ENCODE peak calls at places on chromosomes 3 and 15, in six cellular contexts. One of them, this sample, is unnamed.
A peak's percentile ranks its signal among the peaks of the same experiment; 100 is the strongest.

GRCh38 chr15:25175033-25175788 is 220.4 kb downstream of the SNRPN start:
- DNase-seq in AG10803: no peak
- DNase-seq in foreskin fibroblast: no peak
- DNase-seq in AG04450: no peak
- DNase-seq in fibroblast of the aortic adventitia: no peak
- DNase-seq in HCT116: no peak
- DNase-seq in this sample: peak; percentile 25

GRCh38 chr3:128344046-128344368 is 122.7 kb downstream of the DNAJB8 start:
- DNase-seq in HCT116: no peak
- DNase-seq in foreskin fibroblast: no peak
- DNase-seq in fibroblast of the aortic adventitia: no peak
- DNase-seq in AG04450: no peak
- DNase-seq in AG10803: no peak
- DNase-seq in this sample: no peak

GRCh38 chr3:70358978-70359580 is 46.6 kb upstream of the MDFIC2 start:
- DNase-seq in HCT116: peak; percentile 0
- DNase-seq in AG10803: peak; percentile 34
- DNase-seq in fibroblast of the aortic adventitia: peak; percentile 68
- DNase-seq in AG04450: peak; percentile 11
- DNase-seq in foreskin fibroblast: peak; percentile 31
- DNase-seq in this sample: no peak

GRCh38 chr3:30548605-30549004 is 57.8 kb upstream of the TGFBR2 start:
- DNase-seq in AG04450: no peak
- DNase-seq in AG10803: no peak
- DNase-seq in fibroblast of the aortic adventitia: no peak
- DNase-seq in foreskin fibroblast: peak; percentile 26
- DNase-seq in HCT116: no peak
- DNase-seq in this sample: no peak

GRCh38 chr3:178794711-178795110 is 258.5 kb downstream of the KCNMB2 start:
- DNase-seq in foreskin fibroblast: no peak
- DNase-seq in HCT116: no peak
- DNase-seq in AG10803: no peak
- DNase-seq in fibroblast of the aortic adventitia: no peak
- DNase-seq in AG04450: no peak
- DNase-seq in this sample: no peak

GRCh38 chr3:8563146-8563545 is 61.5 kb downstream of the LMCD1 start:
- DNase-seq in foreskin fibroblast: no peak
- DNase-seq in fibroblast of the aortic adventitia: no peak
- DNase-seq in AG04450: no peak
- DNase-seq in HCT116: no peak
- DNase-seq in AG10803: no peak
- DNase-seq in this sample: no peak

GRCh38 chr3:129476586-129476985 is 36.6 kb downstream of the IFT122 start:
- DNase-seq in foreskin fibroblast: no peak
- DNase-seq in AG10803: no peak
- DNase-seq in fibroblast of the aortic adventitia: no peak
- DNase-seq in AG04450: no peak
- DNase-seq in HCT116: no peak
- DNase-seq in this sample: no peak

GRCh38 chr3:193040836-193041672 is 123.4 kb upstream of the MB21D2 start:
- DNase-seq in AG10803: peak; percentile 58
- DNase-seq in foreskin fibroblast: peak; percentile 49
- DNase-seq in HCT116: peak; percentile 50
- DNase-seq in fibroblast of the aortic adventitia: peak; percentile 71
- DNase-seq in AG04450: peak; percentile 13
- DNase-seq in this sample: no peak

GRCh38 chr15:38533416-38533915 is 31.1 kb downstream of the RASGRP1 start:
- DNase-seq in fibroblast of the aortic adventitia: no peak
- DNase-seq in foreskin fibroblast: no peak
- DNase-seq in HCT116: no peak
- DNase-seq in AG10803: no peak
- DNase-seq in AG04450: no peak
- DNase-seq in this sample: no peak

GRCh38 chr3:172142074-172143059 is 103.0 kb downstream of the FNDC3B start:
- DNase-seq in AG04450: peak; percentile 37
- DNase-seq in fibroblast of the aortic adventitia: peak; percentile 69
- DNase-seq in foreskin fibroblast: peak; percentile 86
- DNase-seq in AG10803: peak; percentile 67
- DNase-seq in HCT116: no peak
- DNase-seq in this sample: no peak

GRCh38 chr15:96502196-96502595 is 171.7 kb downstream of the NR2F2 start:
- DNase-seq in foreskin fibroblast: no peak
- DNase-seq in HCT116: no peak
- DNase-seq in fibroblast of the aortic adventitia: no peak
- DNase-seq in AG04450: no peak
- DNase-seq in AG10803: no peak
- DNase-seq in this sample: no peak

GRCh38 chr3:18438586-18438985 is 13.4 kb upstream of the SATB1 start:
- DNase-seq in AG10803: no peak
- DNase-seq in HCT116: no peak
- DNase-seq in AG04450: no peak
- DNase-seq in foreskin fibroblast: no peak
- DNase-seq in fibroblast of the aortic adventitia: no peak
- DNase-seq in this sample: no peak

GRCh38 chr3:170523248-170523647 is 62.6 kb downstream of the SLC7A14 start:
- DNase-seq in HCT116: no peak
- DNase-seq in fibroblast of the aortic adventitia: peak; percentile 43
- DNase-seq in foreskin fibroblast: peak; percentile 64
- DNase-seq in AG10803: no peak
- DNase-seq in AG04450: no peak
- DNase-seq in this sample: no peak

GRCh38 chr3:29212789-29213433 is 68.0 kb upstream of the RBMS3 start:
- DNase-seq in foreskin fibroblast: peak; percentile 33
- DNase-seq in HCT116: no peak
- DNase-seq in AG04450: no peak
- DNase-seq in fibroblast of the aortic adventitia: no peak
- DNase-seq in AG10803: no peak
- DNase-seq in this sample: no peak

GRCh38 chr15:64782751-64783150 is 7.4 kb upstream of the RBPMS2 start:
- DNase-seq in AG04450: no peak
- DNase-seq in fibroblast of the aortic adventitia: no peak
- DNase-seq in foreskin fibroblast: no peak
- DNase-seq in AG10803: no peak
- DNase-seq in HCT116: no peak
- DNase-seq in this sample: no peak

GRCh38 chr3:4507010-4507596 is 14.0 kb downstream of the ITPR1 start:
- DNase-seq in fibroblast of the aortic adventitia: peak; percentile 24
- DNase-seq in foreskin fibroblast: no peak
- DNase-seq in AG10803: peak; percentile 30
- DNase-seq in AG04450: no peak
- DNase-seq in HCT116: no peak
- DNase-seq in this sample: no peak

GRCh38 chr3:196517919-196518318 is 2.8 kb upstream of the SMCO1 start:
- DNase-seq in fibroblast of the aortic adventitia: peak; percentile 22
- DNase-seq in AG10803: no peak
- DNase-seq in foreskin fibroblast: no peak
- DNase-seq in HCT116: no peak
- DNase-seq in AG04450: no peak
- DNase-seq in this sample: no peak

GRCh38 chr15:73127302-73127936 is 75.2 kb downstream of the NEO1 start:
- DNase-seq in HCT116: peak; percentile 18
- DNase-seq in AG10803: peak; percentile 24
- DNase-seq in fibroblast of the aortic adventitia: peak; percentile 40
- DNase-seq in AG04450: no peak
- DNase-seq in foreskin fibroblast: peak; percentile 48
- DNase-seq in this sample: no peak

GRCh38 chr3:170367797-170368196 is 10.3 kb downstream of the SKIL start:
- DNase-seq in foreskin fibroblast: no peak
- DNase-seq in HCT116: no peak
- DNase-seq in AG04450: no peak
- DNase-seq in AG10803: no peak
- DNase-seq in fibroblast of the aortic adventitia: no peak
- DNase-seq in this sample: no peak

GRCh38 chr3:12782172-12782815 is 14.2 kb upstream of the CAND2 start:
- DNase-seq in foreskin fibroblast: no peak
- DNase-seq in AG04450: peak; percentile 53
- DNase-seq in fibroblast of the aortic adventitia: peak; percentile 47
- DNase-seq in HCT116: no peak
- DNase-seq in AG10803: no peak
- DNase-seq in this sample: no peak

GRCh38 chr3:163809540-163809993 is 1268.7 kb downstream of the SI start:
- DNase-seq in foreskin fibroblast: no peak
- DNase-seq in fibroblast of the aortic adventitia: no peak
- DNase-seq in AG10803: no peak
- DNase-seq in HCT116: no peak
- DNase-seq in AG04450: no peak
- DNase-seq in this sample: no peak

GRCh38 chr15:64702816-64703631 is 72.4 kb downstream of the RBPMS2 start:
- DNase-seq in AG04450: peak; percentile 68
- DNase-seq in fibroblast of the aortic adventitia: peak; percentile 87
- DNase-seq in AG10803: peak; percentile 88
- DNase-seq in foreskin fibroblast: peak; percentile 98
- DNase-seq in HCT116: peak; percentile 67
- DNase-seq in this sample: peak; percentile 95

GRCh38 chr3:168077091-168077490 is 18.6 kb downstream of the GOLIM4 start:
- DNase-seq in AG10803: peak; percentile 18
- DNase-seq in AG04450: no peak
- DNase-seq in foreskin fibroblast: peak; percentile 39
- DNase-seq in HCT116: no peak
- DNase-seq in fibroblast of the aortic adventitia: no peak
- DNase-seq in this sample: no peak

GRCh38 chr3:16461463-16462245 is 51.8 kb downstream of the RFTN1 start:
- DNase-seq in AG04450: no peak
- DNase-seq in AG10803: no peak
- DNase-seq in fibroblast of the aortic adventitia: no peak
- DNase-seq in foreskin fibroblast: no peak
- DNase-seq in HCT116: no peak
- DNase-seq in this sample: no peak

DNA sequence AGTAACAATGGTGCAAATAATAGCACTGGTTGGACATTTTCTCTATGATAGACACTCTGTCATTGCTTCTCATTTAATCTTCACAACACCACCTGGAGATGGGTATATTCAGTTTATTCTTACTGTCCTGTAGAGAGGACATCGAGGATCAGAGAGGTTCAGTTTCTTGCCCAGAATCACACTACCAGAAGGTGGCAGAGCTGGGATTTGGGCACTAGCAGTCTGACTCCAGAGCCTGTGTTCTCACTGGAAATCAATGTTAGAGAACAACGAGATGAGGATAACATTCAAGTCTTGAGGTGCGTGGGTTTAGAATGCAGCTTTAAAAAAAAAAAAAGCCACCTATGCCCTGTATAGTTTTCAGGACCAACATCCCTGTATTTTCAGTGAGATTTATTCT is 127.8 kb downstream of the SYNPR start:
- DNase-seq in AG10803: peak; percentile 5
- DNase-seq in HCT116: no peak
- DNase-seq in AG04450: no peak
- DNase-seq in foreskin fibroblast: no peak
- DNase-seq in fibroblast of the aortic adventitia: no peak
- DNase-seq in this sample: no peak
- TF ChIP-seq CTCF in AG10803: peak; percentile 29
- TF ChIP-seq CTCF in HCT116: no peak
- TF ChIP-seq CTCF in AG04450: no peak
- TF ChIP-seq CTCF in foreskin fibroblast: peak; percentile 9
- TF ChIP-seq CTCF in fibroblast of the aortic adventitia: no peak
- TF ChIP-seq CTCF in this sample: no peak

GRCh38 chr15:94671845-94672524 is 440.6 kb downstream of the MCTP2 start:
- DNase-seq in AG04450: peak; percentile 3
- DNase-seq in fibroblast of the aortic adventitia: no peak
- DNase-seq in foreskin fibroblast: peak; percentile 3
- DNase-seq in AG10803: no peak
- DNase-seq in HCT116: no peak
- DNase-seq in this sample: no peak

GRCh38 chr15:94677202-94677790 is 445.9 kb downstream of the MCTP2 start:
- DNase-seq in AG04450: no peak
- DNase-seq in AG10803: no peak
- DNase-seq in foreskin fibroblast: no peak
- DNase-seq in fibroblast of the aortic adventitia: no peak
- DNase-seq in HCT116: no peak
- DNase-seq in this sample: no peak

GRCh38 chr15:94674251-94674650 is 442.9 kb downstream of the MCTP2 start:
- DNase-seq in AG10803: peak; percentile 8
- DNase-seq in foreskin fibroblast: no peak
- DNase-seq in fibroblast of the aortic adventitia: no peak
- DNase-seq in AG04450: no peak
- DNase-seq in HCT116: no peak
- DNase-seq in this sample: no peak

GRCh38 chr15:94670436-94671034 is 439.2 kb downstream of the MCTP2 start:
- DNase-seq in fibroblast of the aortic adventitia: peak; percentile 46
- DNase-seq in foreskin fibroblast: peak; percentile 50
- DNase-seq in AG10803: peak; percentile 44
- DNase-seq in AG04450: peak; percentile 6
- DNase-seq in HCT116: peak; percentile 15
- DNase-seq in this sample: no peak

DNA sequence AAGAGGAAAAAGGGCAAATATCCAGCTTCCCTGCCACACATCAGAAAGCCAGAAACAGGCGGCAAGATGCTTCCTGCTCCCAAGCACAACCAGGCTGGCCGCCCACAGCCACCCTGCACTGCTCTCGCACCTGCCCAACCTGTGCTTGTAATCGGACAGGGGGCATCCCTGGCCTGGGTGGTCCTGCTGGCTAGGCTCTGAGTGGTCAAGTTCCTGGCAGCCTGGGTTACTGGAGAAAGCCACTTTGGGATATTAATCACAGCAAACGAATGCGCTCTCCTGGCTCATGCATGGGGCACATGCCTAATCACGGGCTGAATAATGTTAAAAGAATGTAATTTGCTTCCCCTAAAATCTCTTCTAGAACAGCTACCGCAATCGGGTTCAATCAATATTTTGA is 442.4 kb downstream of the MCTP2 start:
- DNase-seq in AG10803: peak; percentile 2
- DNase-seq in AG04450: no peak
- DNase-seq in foreskin fibroblast: no peak
- DNase-seq in fibroblast of the aortic adventitia: no peak
- DNase-seq in HCT116: no peak
- DNase-seq in this sample: no peak
- H3K4me3 ChIP-seq in AG10803: peak overlapping the region; percentile 39
- H3K4me3 ChIP-seq in AG04450: no peak overlapping the region
- H3K4me3 ChIP-seq in foreskin fibroblast: no peak overlapping the region
- H3K4me3 ChIP-seq in fibroblast of the aortic adventitia: no peak overlapping the region
- H3K4me3 ChIP-seq in HCT116: no peak overlapping the region
- H3K4me3 ChIP-seq in this sample: peak overlapping the region; percentile 23

GRCh38 chr15:59562787-59563186 is 48.8 kb upstream of the GCNT3 start:
- DNase-seq in fibroblast of the aortic adventitia: no peak
- DNase-seq in AG10803: no peak
- DNase-seq in HCT116: no peak
- DNase-seq in AG04450: no peak
- DNase-seq in foreskin fibroblast: no peak
- DNase-seq in this sample: no peak
- TF ChIP-seq CTCF in fibroblast of the aortic adventitia: peak; percentile 41
- TF ChIP-seq CTCF in AG10803: no peak
- TF ChIP-seq CTCF in HCT116: peak; percentile 36
- TF ChIP-seq CTCF in AG04450: no peak
- TF ChIP-seq CTCF in foreskin fibroblast: peak; percentile 18
- TF ChIP-seq CTCF in this sample: no peak

DNA sequence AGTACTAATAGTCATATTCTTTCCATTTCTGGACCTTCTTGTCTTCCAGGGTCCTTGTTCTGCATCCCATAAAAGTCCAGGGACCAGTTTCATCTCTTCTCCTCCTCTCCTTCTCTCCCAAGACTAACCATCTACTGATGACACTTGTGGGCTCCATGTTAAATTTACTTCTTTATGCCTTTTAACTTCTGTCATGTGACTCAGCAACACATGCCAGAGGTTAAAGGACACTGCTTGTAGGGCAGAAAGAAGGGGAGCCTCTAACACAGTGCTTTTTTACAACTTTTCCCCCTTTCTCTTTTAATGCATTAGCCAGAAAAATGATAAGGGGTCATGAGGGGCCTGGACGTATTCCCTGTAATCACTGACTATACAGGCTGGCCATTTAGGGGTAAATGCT is 10.0 kb downstream of the SH3GL3 start:
- DNase-seq in HCT116: no peak
- DNase-seq in fibroblast of the aortic adventitia: no peak
- DNase-seq in AG10803: no peak
- DNase-seq in AG04450: no peak
- DNase-seq in foreskin fibroblast: no peak
- DNase-seq in this sample: no peak
- H3K4me3 ChIP-seq in HCT116: no peak overlapping the region
- H3K4me3 ChIP-seq in fibroblast of the aortic adventitia: no peak overlapping the region
- H3K4me3 ChIP-seq in AG10803: no peak overlapping the region
- H3K4me3 ChIP-seq in AG04450: no peak overlapping the region
- H3K4me3 ChIP-seq in foreskin fibroblast: no peak overlapping the region
- H3K4me3 ChIP-seq in this sample: no peak overlapping the region